ENCODE peak calls at places on chromosomes 6 and 20, in five cellular contexts. A is A673, T is lower lobe of right lung, L is ovary, V is small intestine. K is an unnamed sample. For H3K4me1, the result is how much of the 10 kb centered on the place peaks cover.

GRCh38 chr6:149750136-149750609 is 632 bp downstream of the PCMT1 start:
- DNase-seq in V (peak), T (peak), L (no peak), A (peak), K (no peak)

GRCh38 chr6:89375427-89375868 is 22.9 kb upstream of the UBE2J1 start:
- DNase-seq in T (peak), A (no peak), V (peak), L (no peak), K (peak)

GRCh38 chr6:81561071-81561564 is 191.4 kb downstream of the TENT5A start:
- DNase-seq in L (no peak), V (no peak), T (no peak), A (no peak), K (no peak)

GRCh38 chr6:146915671-146916127 is 288.5 kb upstream of the STXBP5 start:
- DNase-seq in V (no peak), A (no peak), T (no peak), L (no peak), K (no peak)

GRCh38 chr20:50133041-50133440 is 20.1 kb upstream of the UBE2V1 start:
- DNase-seq in T (no peak), A (no peak), L (no peak), V (no peak), K (no peak)

GRCh38 chr6:47363736-47364135 is 54.0 kb upstream of the TNFRSF21 start:
- DNase-seq in L (no peak), A (no peak), V (no peak), T (no peak), K (no peak)

GRCh38 chr6:157126183-157127098 is 196.9 kb downstream of the TMEM242 start:
- DNase-seq in T (no peak), V (no peak), L (no peak), A (no peak), K (no peak)

GRCh38 chr6:167238169-167238693 is 52.9 kb upstream of the UNC93A start:
- DNase-seq in L (peak), T (no peak), V (no peak), A (no peak), K (no peak)

GRCh38 chr20:43404880-43405279 is 52.8 kb upstream of the SRSF6 start:
- DNase-seq in L (no peak), A (peak), T (no peak), V (peak), K (no peak)

GRCh38 chr20:51687071-51687470 is 81.1 kb downstream of the ATP9A start:
- DNase-seq in V (no peak), A (no peak), L (no peak), T (no peak), K (no peak)

GRCh38 chr20:15449061-15449460 is 1111.6 kb upstream of the FLRT3 start:
- DNase-seq in V (no peak), L (no peak), T (no peak), A (no peak), K (no peak)

GRCh38 chr6:110040716-110041115 is 62.6 kb downstream of the GPR6 start:
- DNase-seq in T (no peak), V (no peak), A (no peak), L (no peak), K (no peak)

GRCh38 chr20:37901667-37902503 is 1.0 kb upstream of the VSTM2L start:
- DNase-seq in A (peak), V (peak), L (peak), T (no peak), K (no peak)

GRCh38 chr6:129863664-129864063 is 2.5 kb upstream of the TMEM244 start:
- DNase-seq in T (no peak), L (no peak), A (no peak), V (no peak), K (no peak)
- H3K4me1 ChIP-seq in T (under half), L (under half), A (under half), V (under half), K (under half)

DNA sequence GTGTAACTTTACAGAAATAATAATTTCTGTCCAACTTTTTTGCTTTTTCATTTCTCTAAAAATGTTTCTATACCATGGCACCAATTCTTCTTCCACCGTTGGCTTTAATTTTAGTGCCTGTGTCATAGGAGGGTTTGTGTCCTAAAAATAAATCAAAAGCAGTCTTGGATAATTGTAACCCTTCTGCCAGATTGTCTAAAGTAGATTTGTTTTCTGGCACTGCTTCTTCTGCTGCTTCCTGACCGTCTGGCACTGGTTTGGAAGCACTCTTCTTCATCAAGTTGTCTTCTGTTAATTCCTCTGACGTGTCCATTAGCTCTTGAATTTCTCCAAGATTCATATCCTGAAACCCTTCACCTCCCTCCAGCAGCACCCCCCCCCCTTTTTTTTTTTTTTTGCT is 33.1 kb downstream of the SCAF8 start:
- DNase-seq in V (no peak), T (no peak), A (peak), L (no peak), K (no peak)
- H3K4me1 ChIP-seq in V (under half), T (under half), A (under half), L (under half), K (under half)

DNA sequence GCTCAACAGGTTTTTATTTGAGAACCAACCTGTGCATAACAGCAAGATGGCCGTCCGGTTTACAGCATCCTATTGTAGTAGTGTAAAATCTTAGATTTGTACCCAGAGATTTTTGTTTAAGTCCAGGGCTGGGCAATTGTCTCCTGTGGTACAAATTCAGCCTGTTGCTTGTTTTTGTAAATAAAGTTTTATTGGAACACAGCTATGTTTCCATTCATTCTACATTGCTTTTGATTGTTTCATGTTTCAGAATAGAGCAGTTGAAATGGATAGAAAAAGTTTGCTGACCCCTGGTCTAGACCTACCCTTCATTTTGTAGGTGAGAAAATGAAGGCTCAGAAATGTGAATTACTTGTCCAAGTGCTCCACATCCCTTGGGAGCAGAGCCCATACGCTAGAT is 8.5 kb downstream of the SMPDL3A start:
- DNase-seq in A (no peak), L (no peak), T (no peak), V (no peak), K (no peak)
- H3K4me1 ChIP-seq in A (under half), L (under half), T (under half), V (under half), K (under half)

DNA sequence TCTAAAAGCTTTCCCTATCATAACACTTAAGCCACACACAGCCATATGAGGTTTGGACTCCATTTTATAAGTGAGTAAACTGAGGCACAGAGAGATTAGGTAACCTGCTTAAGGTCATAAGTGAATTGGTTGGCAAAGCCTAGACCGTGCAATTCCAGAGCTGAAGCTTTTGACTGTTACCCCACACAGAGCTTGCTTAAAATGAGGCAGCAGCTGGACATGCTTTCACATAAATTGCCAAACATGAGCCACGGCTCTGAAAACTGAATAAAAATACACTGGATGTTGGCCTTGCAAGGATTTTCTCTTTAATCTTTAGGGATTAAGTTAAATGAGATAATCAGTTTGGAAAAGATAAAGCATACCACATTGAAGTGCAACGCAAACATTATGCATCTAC is 2.5 kb downstream of the RIPOR2 start:
- DNase-seq in V (no peak), L (no peak), A (no peak), T (no peak), K (no peak)
- H3K4me1 ChIP-seq in V (under half), L (under half), A (under half), T (under half), K (under half)

GRCh38 chr6:7134999-7135735 is 27.4 kb downstream of the RREB1 start:
- DNase-seq in V (no peak), L (no peak), T (no peak), A (no peak), K (no peak)
- H3K4me1 ChIP-seq in V (under half), L (under half), T (half or more), A (under half), K (half or more)

DNA sequence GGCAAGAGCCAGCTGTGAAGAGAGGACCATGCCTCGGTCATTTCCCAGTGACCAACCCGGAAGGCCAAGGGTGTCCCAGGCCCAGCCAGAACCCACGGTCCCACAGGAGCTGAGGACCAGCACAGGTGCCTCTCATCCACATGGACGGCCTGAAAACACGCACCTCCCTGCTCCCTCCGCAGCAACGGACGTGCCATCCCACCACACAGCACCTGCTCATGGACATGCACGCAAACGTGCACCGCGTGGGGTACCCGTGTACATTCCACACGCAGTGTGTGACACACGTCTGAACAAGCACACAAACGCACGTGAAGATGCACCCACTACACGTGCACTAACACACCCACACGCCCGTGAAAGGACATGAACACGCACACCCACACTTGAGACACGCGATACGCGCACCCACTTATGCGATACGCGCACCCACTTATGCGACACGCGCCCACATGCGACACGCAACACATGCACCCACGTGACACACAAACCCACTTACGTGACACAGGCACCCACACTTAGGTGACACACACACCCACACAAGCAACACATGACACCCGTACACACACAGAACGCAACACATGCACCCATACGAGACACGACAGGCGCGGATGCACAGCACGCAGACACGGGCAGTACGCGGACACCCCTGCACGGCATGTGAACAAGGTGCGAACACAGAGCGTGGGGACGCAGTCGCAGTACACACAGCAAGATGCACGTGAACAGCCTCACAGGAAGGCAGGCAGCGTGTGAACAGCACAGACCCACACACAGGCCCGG is 30.1 kb downstream of the LAMA5 start:
- DNase-seq in V (no peak), L (no peak), A (no peak), T (no peak), K (peak)
- H3K4me1 ChIP-seq in V (under half), L (under half), A (under half), T (under half), K (under half)

GRCh38 chr6:2990179-2990931 is 9.3 kb upstream of the NQO2 start:
- DNase-seq in A (no peak), T (peak), V (peak), L (peak), K (no peak)

GRCh38 chr6:2990932-2991506 is 8.7 kb upstream of the NQO2 start:
- DNase-seq in L (no peak), V (no peak), A (no peak), T (no peak), K (no peak)

GRCh38 chr6:2989332-2990178 is 10.1 kb upstream of the NQO2 start:
- DNase-seq in L (peak), T (peak), V (peak), A (peak), K (peak)

GRCh38 chr6:2992330-2992979 is 7.2 kb upstream of the NQO2 start:
- DNase-seq in L (no peak), T (no peak), V (no peak), A (no peak), K (no peak)

GRCh38 chr6:2993755-2994317 is 5.9 kb upstream of the NQO2 start:
- DNase-seq in L (no peak), T (no peak), V (peak), A (no peak), K (no peak)
- H3K4me1 ChIP-seq in L (under half), T (under half), V (under half), A (under half), K (under half)

DNA sequence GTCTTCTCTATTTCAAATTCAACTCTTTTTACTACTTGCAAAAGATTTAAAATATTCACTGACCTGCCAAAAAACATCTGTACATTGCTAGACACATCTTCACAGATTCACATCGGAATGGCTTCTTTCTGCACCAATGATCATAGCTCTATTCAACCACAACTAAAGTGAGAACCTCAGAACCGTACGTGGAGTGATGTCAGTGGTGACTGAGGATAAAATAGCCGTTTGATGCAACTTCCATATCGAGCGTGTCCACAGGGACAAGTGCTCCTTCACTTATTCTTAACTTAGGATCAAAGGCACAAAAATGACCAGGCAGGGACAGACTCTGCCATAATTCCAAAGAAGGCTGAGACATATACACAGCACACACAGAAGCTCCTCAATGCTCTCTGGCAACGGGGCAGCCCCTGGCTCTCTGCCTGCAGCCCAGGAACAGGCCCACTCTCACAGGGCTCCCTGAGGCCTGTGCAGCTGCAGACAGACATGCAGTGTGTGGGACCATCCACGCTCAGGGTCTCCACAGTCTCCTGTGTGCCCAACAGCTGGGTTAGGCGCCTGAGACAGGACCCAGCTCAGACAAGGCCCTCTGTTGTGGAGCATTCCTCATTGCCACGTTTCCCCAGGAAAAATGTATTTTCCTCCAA is 22.8 kb downstream of the FYN start:
- DNase-seq in A (no peak), L (no peak), T (no peak), V (no peak), K (no peak)
- H3K4me1 ChIP-seq in A (under half), L (under half), T (under half), V (under half), K (under half)